ENCODE peak calls at places on chromosome 16, in five cellular contexts. B is tibial nerve, X is ovary, W is stomach, E is body of pancreas. U is an unnamed sample.

GRCh38 chr16:57892041-57892440 is 78.9 kb downstream of the CNGB1 start:
- DNase-seq in W (no peak), X (no peak), E (no peak), B (no peak), U (peak; percentile 74)

GRCh38 chr16:17836868-17837602 is 366.3 kb upstream of the XYLT1 start:
- DNase-seq in B (no peak), E (no peak), W (no peak), X (no peak), U (peak; percentile 44)

GRCh38 chr16:76818611-76819181 is 372.3 kb upstream of the MON1B start:
- DNase-seq in B (no peak), X (no peak), E (no peak), W (no peak), U (no peak)

GRCh38 chr16:55622930-55623561 is 32.7 kb upstream of the SLC6A2 start:
- DNase-seq in X (no peak), B (no peak), W (no peak), E (peak; percentile 7), U (no peak)

GRCh38 chr16:68969338-68969737 is 126.0 kb downstream of the TANGO6 start:
- DNase-seq in X (no peak), E (peak; percentile 10), B (no peak), W (no peak), U (no peak)

GRCh38 chr16:86572041-86572521 is 5.5 kb downstream of the FOXC2 start:
- DNase-seq in B (no peak), W (no peak), X (no peak), E (no peak), U (no peak)

GRCh38 chr16:278863-279366 is 1.5 kb upstream of the ARHGDIG start:
- DNase-seq in E (peak; percentile 94), X (no peak), W (peak; percentile 87), B (no peak), U (peak; percentile 92)

GRCh38 chr16:85613609-85614337 is 651 bp downstream of the GSE1 start:
- DNase-seq in E (peak; percentile 65), W (peak; percentile 55), X (peak; percentile 50), B (peak; percentile 49), U (no peak)

GRCh38 chr16:1003551-1004347 is 22.2 kb downstream of the SOX8 start:
- DNase-seq in W (no peak), X (no peak), B (no peak), E (no peak), U (peak; percentile 71)

GRCh38 chr16:56838622-56839337 is 26.2 kb upstream of the SLC12A3 start:
- DNase-seq in X (no peak), E (no peak), B (no peak), W (no peak), U (no peak)

GRCh38 chr16:50183316-50183715 is 30.2 kb downstream of the TENT4B start:
- DNase-seq in X (no peak), B (no peak), E (no peak), W (no peak), U (no peak)

GRCh38 chr16:80250376-80250775 is 290.4 kb upstream of the DYNLRB2 start:
- DNase-seq in B (no peak), E (no peak), X (no peak), W (no peak), U (no peak)

GRCh38 chr16:69848635-69849545 is 86.8 kb downstream of the WWP2 start:
- DNase-seq in W (peak; percentile 78), E (peak; percentile 94), X (peak; percentile 84), B (peak; percentile 81), U (peak; percentile 78)

GRCh38 chr16:50304467-50305440 is 38.4 kb downstream of the ADCY7 start:
- DNase-seq in W (no peak), E (no peak), B (no peak), X (no peak), U (no peak)

GRCh38 chr16:55043499-55043898 is 112.8 kb downstream of the IRX5 start:
- DNase-seq in X (no peak), E (no peak), W (no peak), B (no peak), U (no peak)

GRCh38 chr16:66335704-66336329 is 30.7 kb upstream of the CDH5 start:
- DNase-seq in W (no peak), X (peak; percentile 39), E (no peak), B (no peak), U (no peak)

GRCh38 chr16:57982345-57982744 is 11.4 kb upstream of the CNGB1 start:
- DNase-seq in X (no peak), B (no peak), E (no peak), W (no peak), U (no peak)

GRCh38 chr16:64211306-64211705 is 910.6 kb downstream of the CDH11 start:
- DNase-seq in W (no peak), E (no peak), X (no peak), B (no peak), U (no peak)

GRCh38 chr16:49382916-49383315 is 9.3 kb downstream of the C16orf78 start:
- DNase-seq in X (no peak), E (no peak), B (no peak), W (no peak), U (no peak)

GRCh38 chr16:56807011-56807675 is 57.9 kb upstream of the SLC12A3 start:
- DNase-seq in W (no peak), X (no peak), B (no peak), E (no peak), U (no peak)

GRCh38 chr16:62391940-62392339 is 355.7 kb upstream of the CDH8 start:
- DNase-seq in X (no peak), W (no peak), B (no peak), E (no peak), U (no peak)

GRCh38 chr16:30949655-30950515 is 1.0 kb downstream of the ORAI3 start:
- DNase-seq in B (peak; percentile 87), E (peak; percentile 84), X (peak; percentile 85), W (peak; percentile 67), U (peak; percentile 74)

GRCh38 chr16:82379601-82380000 is 209.6 kb upstream of the MPHOSPH6 start:
- DNase-seq in X (no peak), E (no peak), W (no peak), B (no peak), U (no peak)

GRCh38 chr16:24538756-24539294 is 541 bp upstream of the RBBP6 start:
- DNase-seq in E (peak; percentile 81), W (peak; percentile 67), X (no peak), B (no peak), U (peak; percentile 16)

GRCh38 chr16:22325598-22326368 is 28.6 kb downstream of the POLR3E start:
- DNase-seq in W (no peak), X (no peak), B (no peak), E (no peak), U (no peak)

GRCh38 chr16:62041401-62041800 is 5.2 kb upstream of the CDH8 start:
- DNase-seq in W (no peak), X (no peak), B (no peak), E (no peak), U (peak; percentile 5)

GRCh38 chr16:695355-696089 is 5.3 kb upstream of the WDR24 start:
- DNase-seq in B (no peak), W (peak; percentile 76), E (no peak), X (no peak), U (no peak)

GRCh38 chr16:31143036-31143888 is 6.6 kb downstream of the PRSS36 start:
- DNase-seq in B (no peak), E (peak; percentile 33), X (peak; percentile 48), W (no peak), U (no peak)

GRCh38 chr16:30715777-30716445 is 16.9 kb downstream of the SRCAP start:
- DNase-seq in X (no peak), W (no peak), B (no peak), E (peak; percentile 29), U (no peak)

GRCh38 chr16:56193951-56194726 is 2.9 kb downstream of the GNAO1 start:
- DNase-seq in W (peak; percentile 67), E (peak; percentile 83), X (peak; percentile 75), B (peak; percentile 67), U (no peak)

GRCh38 chr16:50303041-50303604 is 36.8 kb downstream of the ADCY7 start:
- DNase-seq in B (no peak), X (no peak), E (no peak), W (no peak), U (no peak)

GRCh38 chr16:27401768-27402568 is at the start of gene IL21R:
- DNase-seq in W (peak; percentile 50), B (no peak), E (peak; percentile 52), X (no peak), U (peak; percentile 67)

DNA sequence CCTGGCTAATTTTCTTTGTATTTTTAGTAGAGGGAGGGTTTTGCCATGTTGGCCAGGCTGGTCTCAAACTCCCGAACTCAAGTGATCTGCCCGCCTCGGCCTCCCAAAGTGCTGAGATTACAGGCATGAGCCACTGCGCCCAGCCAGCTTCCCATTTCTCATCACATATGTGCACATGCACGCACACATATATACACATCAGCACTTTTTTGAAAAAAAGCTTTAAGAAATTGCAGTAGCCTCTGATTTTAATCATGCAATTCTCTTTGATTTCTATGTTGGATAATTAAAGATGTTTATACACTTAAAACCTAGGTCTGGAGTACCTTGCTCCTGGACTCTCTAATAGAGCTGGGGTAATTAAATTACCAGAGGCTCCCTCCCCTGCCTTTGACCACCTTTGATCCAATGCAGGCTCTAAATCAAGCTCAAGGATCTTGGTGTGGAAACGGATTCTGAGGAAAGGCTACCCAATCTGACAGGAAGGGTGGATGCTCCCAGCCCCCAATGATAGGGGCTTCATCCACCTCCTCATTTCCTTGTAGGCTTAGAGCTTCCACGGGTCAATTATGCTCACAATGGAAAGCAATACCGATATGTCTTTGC is 29.7 kb upstream of the GAN start:
- DNase-seq in X (no peak), W (no peak), B (no peak), E (no peak), U (no peak)
- TF ChIP-seq POLR2A in X (no peak), W (no peak), B (no peak), E (no peak), U (no peak)

GRCh38 chr16:2777231-2777902 is at the start of gene ELOB:
- DNase-seq in X (peak; percentile 87), W (peak; percentile 92), B (peak; percentile 84), E (peak; percentile 88), U (peak; percentile 88)
- TF ChIP-seq POLR2A in X (peak; percentile 97), W (no peak), B (peak; percentile 71), E (peak; percentile 70), U (peak; percentile 60)

GRCh38 chr16:2170080-2170479 is 14.5 kb downstream of the TRAF7 start:
- DNase-seq in B (no peak), E (no peak), X (no peak), W (no peak), U (no peak)

GRCh38 chr16:2173366-2173765 is 17.8 kb downstream of the TRAF7 start:
- DNase-seq in E (no peak), W (no peak), B (no peak), X (no peak), U (no peak)

GRCh38 chr16:2171601-2172178 is 16.1 kb downstream of the TRAF7 start:
- DNase-seq in B (no peak), E (no peak), X (no peak), W (no peak), U (no peak)

GRCh38 chr16:2172688-2173335 is 17.2 kb downstream of the TRAF7 start:
- DNase-seq in E (no peak), B (no peak), X (no peak), W (no peak), U (no peak)

GRCh38 chr16:2170587-2171435 is 15.2 kb downstream of the TRAF7 start:
- DNase-seq in W (no peak), B (no peak), E (no peak), X (no peak), U (no peak)
- TF ChIP-seq POLR2A in W (no peak), B (no peak), E (no peak), X (no peak), U (no peak)

GRCh38 chr16:87951550-87952538 is 610 bp downstream of the BANP start:
- DNase-seq in E (no peak), W (no peak), X (no peak), B (no peak), U (peak; percentile 15)
- TF ChIP-seq POLR2A in E (peak; percentile 29), W (no peak), X (no peak), B (no peak), U (peak; percentile 82)